ENCODE peak calls at places on chromosomes 5 and 9, in nine cellular contexts. One of them, this sample, is unnamed.

GRCh38 chr9:109730228-109730627 is 49.8 kb upstream of the PALM2AKAP2 start:
- DNase-seq in upper lobe of right lung: no peak
- DNase-seq in aorta: no peak
- DNase-seq in naive thymus-derived CD4-positive, alpha-beta T cell: no peak
- DNase-seq in A549: no peak
- DNase-seq in spleen: no peak
- DNase-seq in stomach: no peak
- DNase-seq in left lung: no peak
- DNase-seq in cardiac fibroblast: no peak
- DNase-seq in this sample: no peak

GRCh38 chr5:33091571-33092363 is 349.0 kb upstream of the TARS1 start:
- DNase-seq in upper lobe of right lung: no peak
- DNase-seq in aorta: no peak
- DNase-seq in naive thymus-derived CD4-positive, alpha-beta T cell: no peak
- DNase-seq in A549: no peak
- DNase-seq in spleen: no peak
- DNase-seq in stomach: no peak
- DNase-seq in left lung: no peak
- DNase-seq in cardiac fibroblast: peak; percentile 87
- DNase-seq in this sample: no peak

GRCh38 chr5:75603421-75603820 is 7.8 kb upstream of the ANKDD1B start:
- DNase-seq in upper lobe of right lung: no peak
- DNase-seq in aorta: no peak
- DNase-seq in naive thymus-derived CD4-positive, alpha-beta T cell: no peak
- DNase-seq in A549: no peak
- DNase-seq in spleen: no peak
- DNase-seq in stomach: no peak
- DNase-seq in left lung: no peak
- DNase-seq in cardiac fibroblast: no peak
- DNase-seq in this sample: no peak

GRCh38 chr5:61991426-61991825 is 314.6 kb upstream of the KIF2A start:
- DNase-seq in upper lobe of right lung: no peak
- DNase-seq in aorta: no peak
- DNase-seq in naive thymus-derived CD4-positive, alpha-beta T cell: no peak
- DNase-seq in A549: no peak
- DNase-seq in spleen: no peak
- DNase-seq in stomach: no peak
- DNase-seq in left lung: no peak
- DNase-seq in cardiac fibroblast: no peak
- DNase-seq in this sample: no peak

GRCh38 chr9:107693620-107694326 is 204.2 kb upstream of the KLF4 start:
- DNase-seq in upper lobe of right lung: no peak
- DNase-seq in aorta: no peak
- DNase-seq in naive thymus-derived CD4-positive, alpha-beta T cell: no peak
- DNase-seq in A549: no peak
- DNase-seq in spleen: no peak
- DNase-seq in stomach: no peak
- DNase-seq in left lung: no peak
- DNase-seq in cardiac fibroblast: peak; percentile 16
- DNase-seq in this sample: no peak

GRCh38 chr9:124857533-124858162 is 4.1 kb downstream of the RPL35 start:
- DNase-seq in upper lobe of right lung: no peak
- DNase-seq in aorta: no peak
- DNase-seq in naive thymus-derived CD4-positive, alpha-beta T cell: no peak
- DNase-seq in A549: no peak
- DNase-seq in spleen: no peak
- DNase-seq in stomach: no peak
- DNase-seq in left lung: no peak
- DNase-seq in cardiac fibroblast: no peak
- DNase-seq in this sample: no peak

GRCh38 chr5:56950626-56951130 is 1.2 kb downstream of the MIER3 start:
- DNase-seq in upper lobe of right lung: peak; percentile 81
- DNase-seq in aorta: peak; percentile 91
- DNase-seq in naive thymus-derived CD4-positive, alpha-beta T cell: peak; percentile 53
- DNase-seq in A549: peak; percentile 58
- DNase-seq in spleen: peak; percentile 89
- DNase-seq in stomach: peak; percentile 66
- DNase-seq in left lung: peak; percentile 68
- DNase-seq in cardiac fibroblast: peak; percentile 76
- DNase-seq in this sample: peak; percentile 51

GRCh38 chr9:93946338-93946712 is 8.8 kb downstream of the BARX1 start:
- DNase-seq in upper lobe of right lung: no peak
- DNase-seq in aorta: no peak
- DNase-seq in naive thymus-derived CD4-positive, alpha-beta T cell: no peak
- DNase-seq in A549: no peak
- DNase-seq in spleen: no peak
- DNase-seq in stomach: no peak
- DNase-seq in left lung: no peak
- DNase-seq in cardiac fibroblast: no peak
- DNase-seq in this sample: no peak

GRCh38 chr5:159735749-159736660 is 180.3 kb upstream of the ADRA1B start:
- DNase-seq in upper lobe of right lung: no peak
- DNase-seq in aorta: no peak
- DNase-seq in naive thymus-derived CD4-positive, alpha-beta T cell: no peak
- DNase-seq in A549: no peak
- DNase-seq in spleen: no peak
- DNase-seq in stomach: no peak
- DNase-seq in left lung: no peak
- DNase-seq in cardiac fibroblast: peak; percentile 33
- DNase-seq in this sample: no peak

GRCh38 chr5:117888688-117889087 is 1099.7 kb downstream of the DTWD2 start:
- DNase-seq in upper lobe of right lung: no peak
- DNase-seq in aorta: no peak
- DNase-seq in naive thymus-derived CD4-positive, alpha-beta T cell: no peak
- DNase-seq in A549: no peak
- DNase-seq in spleen: no peak
- DNase-seq in stomach: no peak
- DNase-seq in left lung: no peak
- DNase-seq in cardiac fibroblast: peak; percentile 3
- DNase-seq in this sample: peak; percentile 25

GRCh38 chr9:4585135-4585534 is 77.0 kb upstream of the PLPP6 start:
- DNase-seq in upper lobe of right lung: no peak
- DNase-seq in aorta: no peak
- DNase-seq in naive thymus-derived CD4-positive, alpha-beta T cell: no peak
- DNase-seq in A549: no peak
- DNase-seq in spleen: no peak
- DNase-seq in stomach: no peak
- DNase-seq in left lung: no peak
- DNase-seq in cardiac fibroblast: peak; percentile 12
- DNase-seq in this sample: no peak

GRCh38 chr5:148840531-148840930 is 14.1 kb downstream of the ADRB2 start:
- DNase-seq in upper lobe of right lung: no peak
- DNase-seq in aorta: no peak
- DNase-seq in naive thymus-derived CD4-positive, alpha-beta T cell: no peak
- DNase-seq in A549: no peak
- DNase-seq in spleen: no peak
- DNase-seq in stomach: no peak
- DNase-seq in left lung: no peak
- DNase-seq in cardiac fibroblast: peak; percentile 21
- DNase-seq in this sample: no peak

GRCh38 chr5:141355641-141356040 is 820 bp downstream of the PCDHGA4 start:
- DNase-seq in upper lobe of right lung: no peak
- DNase-seq in aorta: peak; percentile 46
- DNase-seq in naive thymus-derived CD4-positive, alpha-beta T cell: no peak
- DNase-seq in A549: no peak
- DNase-seq in spleen: no peak
- DNase-seq in stomach: no peak
- DNase-seq in left lung: no peak
- DNase-seq in cardiac fibroblast: no peak
- DNase-seq in this sample: no peak
- H3K4me3 ChIP-seq in upper lobe of right lung: no peak overlapping the region
- H3K4me3 ChIP-seq in aorta: no peak overlapping the region
- H3K4me3 ChIP-seq in naive thymus-derived CD4-positive, alpha-beta T cell: no peak overlapping the region
- H3K4me3 ChIP-seq in A549: no peak overlapping the region
- H3K4me3 ChIP-seq in spleen: no peak overlapping the region
- H3K4me3 ChIP-seq in stomach: peak overlapping the region; percentile 23
- H3K4me3 ChIP-seq in left lung: no peak overlapping the region
- H3K4me3 ChIP-seq in cardiac fibroblast: peak overlapping the region; percentile 52
- H3K4me3 ChIP-seq in this sample: no peak overlapping the region

DNA sequence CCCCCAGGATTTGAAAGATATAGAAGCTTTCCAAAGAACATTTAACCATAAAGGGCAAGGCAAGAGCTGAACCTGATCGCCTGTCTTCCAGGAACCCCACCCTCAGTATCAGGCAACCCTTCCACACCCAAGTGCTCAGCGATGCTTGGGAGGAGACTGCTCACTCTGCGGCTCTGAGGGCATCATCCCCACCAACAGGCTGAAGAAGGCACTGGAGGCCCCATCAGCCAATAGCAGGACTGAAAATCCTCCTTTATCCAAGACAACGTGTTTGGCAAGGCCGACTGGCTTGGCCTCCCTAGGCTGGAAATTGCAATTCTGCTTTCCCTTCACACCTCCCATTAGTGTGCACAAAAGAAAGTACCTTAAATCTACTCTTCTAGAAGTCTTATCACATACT is 1.4 kb upstream of the PPP2CA start:
- DNase-seq in upper lobe of right lung: no peak
- DNase-seq in aorta: no peak
- DNase-seq in naive thymus-derived CD4-positive, alpha-beta T cell: no peak
- DNase-seq in A549: no peak
- DNase-seq in spleen: no peak
- DNase-seq in stomach: no peak
- DNase-seq in left lung: no peak
- DNase-seq in cardiac fibroblast: no peak
- DNase-seq in this sample: no peak
- H3K4me3 ChIP-seq in upper lobe of right lung: peak overlapping the region; percentile 98
- H3K4me3 ChIP-seq in aorta: no peak overlapping the region
- H3K4me3 ChIP-seq in naive thymus-derived CD4-positive, alpha-beta T cell: peak overlapping the region; percentile 100
- H3K4me3 ChIP-seq in A549: peak overlapping the region; percentile 78
- H3K4me3 ChIP-seq in spleen: peak overlapping the region; percentile 64
- H3K4me3 ChIP-seq in stomach: peak overlapping the region; percentile 98
- H3K4me3 ChIP-seq in left lung: peak overlapping the region; percentile 94
- H3K4me3 ChIP-seq in cardiac fibroblast: no peak overlapping the region
- H3K4me3 ChIP-seq in this sample: peak overlapping the region; percentile 68

GRCh38 chr9:13534006-13534405 is 254.5 kb upstream of the MPDZ start:
- DNase-seq in upper lobe of right lung: no peak
- DNase-seq in aorta: no peak
- DNase-seq in naive thymus-derived CD4-positive, alpha-beta T cell: no peak
- DNase-seq in A549: no peak
- DNase-seq in spleen: no peak
- DNase-seq in stomach: no peak
- DNase-seq in left lung: no peak
- DNase-seq in cardiac fibroblast: no peak
- DNase-seq in this sample: no peak
- H3K4me3 ChIP-seq in upper lobe of right lung: no peak overlapping the region
- H3K4me3 ChIP-seq in aorta: no peak overlapping the region
- H3K4me3 ChIP-seq in naive thymus-derived CD4-positive, alpha-beta T cell: no peak overlapping the region
- H3K4me3 ChIP-seq in A549: no peak overlapping the region
- H3K4me3 ChIP-seq in spleen: no peak overlapping the region
- H3K4me3 ChIP-seq in stomach: no peak overlapping the region
- H3K4me3 ChIP-seq in left lung: no peak overlapping the region
- H3K4me3 ChIP-seq in cardiac fibroblast: no peak overlapping the region
- H3K4me3 ChIP-seq in this sample: no peak overlapping the region

DNA sequence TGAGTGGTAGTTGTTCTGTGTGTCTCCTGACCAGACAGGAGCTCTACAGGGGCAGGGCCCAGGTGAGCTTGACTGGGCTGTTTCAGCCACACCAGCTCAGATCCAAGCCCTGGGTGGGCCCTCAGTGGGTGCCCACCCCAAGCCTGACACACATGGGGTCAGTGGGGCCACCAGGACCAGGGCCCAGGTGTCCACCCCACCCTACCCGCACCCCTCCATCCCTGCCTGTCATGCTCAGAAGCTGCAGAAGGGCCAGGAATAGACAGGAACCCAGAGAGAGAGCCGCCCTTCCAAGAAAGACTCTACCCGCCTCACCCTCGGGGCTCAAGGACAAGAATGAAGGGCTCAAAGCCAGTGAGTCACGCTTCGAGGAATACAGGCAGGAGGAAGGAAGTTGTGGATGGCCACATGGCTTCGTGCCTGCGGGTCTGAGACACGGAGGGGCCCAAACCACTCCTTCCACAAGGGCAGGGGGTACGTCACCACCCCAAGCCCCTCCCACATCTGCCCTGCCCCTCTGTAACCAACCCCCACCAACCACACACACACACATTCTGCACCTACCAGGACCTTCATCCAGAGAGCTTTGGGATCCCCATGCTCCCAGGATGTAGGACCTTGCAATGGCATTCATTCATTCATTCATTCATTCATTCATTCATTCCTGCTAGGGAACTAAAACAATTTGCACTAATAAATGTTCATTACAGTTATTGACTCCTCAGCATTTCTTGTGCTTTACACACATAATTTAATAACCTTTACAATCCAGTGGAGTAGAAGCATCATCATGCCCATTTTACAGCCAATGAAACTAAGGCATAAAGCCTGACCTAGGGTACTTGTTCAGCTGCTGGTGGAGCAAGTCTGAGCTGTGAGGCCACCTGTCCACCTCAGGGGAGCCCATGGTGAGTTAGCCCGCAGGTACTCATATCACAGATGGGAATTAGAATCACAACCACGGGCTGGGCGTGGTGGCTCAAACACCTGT is 56.0 kb upstream of the STXBP1 start:
- DNase-seq in upper lobe of right lung: peak; percentile 88
- DNase-seq in aorta: peak; percentile 91
- DNase-seq in naive thymus-derived CD4-positive, alpha-beta T cell: peak; percentile 62
- DNase-seq in A549: peak; percentile 96
- DNase-seq in spleen: no peak
- DNase-seq in stomach: peak; percentile 70
- DNase-seq in left lung: peak; percentile 88
- DNase-seq in cardiac fibroblast: peak; percentile 95
- DNase-seq in this sample: peak; percentile 63
- H3K4me3 ChIP-seq in upper lobe of right lung: no peak overlapping the region
- H3K4me3 ChIP-seq in aorta: no peak overlapping the region
- H3K4me3 ChIP-seq in naive thymus-derived CD4-positive, alpha-beta T cell: no peak overlapping the region
- H3K4me3 ChIP-seq in A549: no peak overlapping the region
- H3K4me3 ChIP-seq in spleen: no peak overlapping the region
- H3K4me3 ChIP-seq in stomach: no peak overlapping the region
- H3K4me3 ChIP-seq in left lung: no peak overlapping the region
- H3K4me3 ChIP-seq in cardiac fibroblast: no peak overlapping the region
- H3K4me3 ChIP-seq in this sample: no peak overlapping the region

GRCh38 chr9:33750839-33751339 is 44.5 kb upstream of the PRSS3 start:
- DNase-seq in upper lobe of right lung: no peak
- DNase-seq in aorta: no peak
- DNase-seq in naive thymus-derived CD4-positive, alpha-beta T cell: no peak
- DNase-seq in A549: no peak
- DNase-seq in spleen: no peak
- DNase-seq in stomach: no peak
- DNase-seq in left lung: no peak
- DNase-seq in cardiac fibroblast: no peak
- DNase-seq in this sample: no peak

GRCh38 chr9:33750307-33750838 is 45.0 kb upstream of the PRSS3 start:
- DNase-seq in upper lobe of right lung: no peak
- DNase-seq in aorta: no peak
- DNase-seq in naive thymus-derived CD4-positive, alpha-beta T cell: no peak
- DNase-seq in A549: peak; percentile 53
- DNase-seq in spleen: no peak
- DNase-seq in stomach: peak; percentile 41
- DNase-seq in left lung: no peak
- DNase-seq in cardiac fibroblast: no peak
- DNase-seq in this sample: no peak

GRCh38 chr9:33752130-33752637 is 43.2 kb upstream of the PRSS3 start:
- DNase-seq in upper lobe of right lung: no peak
- DNase-seq in aorta: no peak
- DNase-seq in naive thymus-derived CD4-positive, alpha-beta T cell: no peak
- DNase-seq in A549: no peak
- DNase-seq in spleen: no peak
- DNase-seq in stomach: no peak
- DNase-seq in left lung: no peak
- DNase-seq in cardiac fibroblast: no peak
- DNase-seq in this sample: peak; percentile 79

GRCh38 chr9:33748633-33749304 is 46.6 kb upstream of the PRSS3 start:
- DNase-seq in upper lobe of right lung: no peak
- DNase-seq in aorta: no peak
- DNase-seq in naive thymus-derived CD4-positive, alpha-beta T cell: no peak
- DNase-seq in A549: no peak
- DNase-seq in spleen: no peak
- DNase-seq in stomach: no peak
- DNase-seq in left lung: no peak
- DNase-seq in cardiac fibroblast: no peak
- DNase-seq in this sample: peak; percentile 86

GRCh38 chr9:33751536-33752129 is 43.7 kb upstream of the PRSS3 start:
- DNase-seq in upper lobe of right lung: no peak
- DNase-seq in aorta: no peak
- DNase-seq in naive thymus-derived CD4-positive, alpha-beta T cell: no peak
- DNase-seq in A549: no peak
- DNase-seq in spleen: no peak
- DNase-seq in stomach: no peak
- DNase-seq in left lung: no peak
- DNase-seq in cardiac fibroblast: no peak
- DNase-seq in this sample: no peak
- H3K4me3 ChIP-seq in upper lobe of right lung: no peak overlapping the region
- H3K4me3 ChIP-seq in aorta: no peak overlapping the region
- H3K4me3 ChIP-seq in naive thymus-derived CD4-positive, alpha-beta T cell: no peak overlapping the region
- H3K4me3 ChIP-seq in A549: no peak overlapping the region
- H3K4me3 ChIP-seq in spleen: no peak overlapping the region
- H3K4me3 ChIP-seq in stomach: no peak overlapping the region
- H3K4me3 ChIP-seq in left lung: no peak overlapping the region
- H3K4me3 ChIP-seq in cardiac fibroblast: no peak overlapping the region
- H3K4me3 ChIP-seq in this sample: no peak overlapping the region